ENCODE peak calls at places on chromosomes 13 and 19, in eight cellular contexts. One of them, this sample, is unnamed.

GRCh38 chr13:50339291-50339690 is 324.0 kb downstream of the KCNRG start:
- DNase-seq in neural progenitor cell: peak
- DNase-seq in CD8-positive, alpha-beta T cell: no peak
- DNase-seq in endodermal cell: no peak
- DNase-seq in RWPE1: no peak
- DNase-seq in H1: no peak
- DNase-seq in sigmoid colon: no peak
- DNase-seq in thoracic aorta: no peak
- DNase-seq in this sample: no peak

GRCh38 chr19:55080915-55081772 is 5.5 kb downstream of the EPS8L1 start:
- DNase-seq in H1: peak
- DNase-seq in endodermal cell: peak
- DNase-seq in thoracic aorta: no peak
- DNase-seq in sigmoid colon: no peak
- DNase-seq in CD8-positive, alpha-beta T cell: peak
- DNase-seq in neural progenitor cell: peak
- DNase-seq in RWPE1: peak
- DNase-seq in this sample: peak

GRCh38 chr19:49887037-49887652 is 9.5 kb downstream of the IL4I1 start:
- DNase-seq in RWPE1: no peak
- DNase-seq in CD8-positive, alpha-beta T cell: no peak
- DNase-seq in endodermal cell: no peak
- DNase-seq in sigmoid colon: no peak
- DNase-seq in H1: no peak
- DNase-seq in thoracic aorta: no peak
- DNase-seq in neural progenitor cell: no peak
- DNase-seq in this sample: no peak

GRCh38 chr13:22748866-22749586 is 431.8 kb upstream of the SGCG start:
- DNase-seq in H1: no peak
- DNase-seq in endodermal cell: no peak
- DNase-seq in thoracic aorta: no peak
- DNase-seq in neural progenitor cell: no peak
- DNase-seq in sigmoid colon: no peak
- DNase-seq in RWPE1: no peak
- DNase-seq in CD8-positive, alpha-beta T cell: no peak
- DNase-seq in this sample: no peak

GRCh38 chr13:98279473-98280175 is 102.6 kb upstream of the RNF113B start:
- DNase-seq in CD8-positive, alpha-beta T cell: no peak
- DNase-seq in neural progenitor cell: no peak
- DNase-seq in endodermal cell: peak
- DNase-seq in RWPE1: no peak
- DNase-seq in sigmoid colon: no peak
- DNase-seq in thoracic aorta: no peak
- DNase-seq in H1: no peak
- DNase-seq in this sample: no peak

GRCh38 chr13:96771501-96772367 is 222.5 kb downstream of the OXGR1 start:
- DNase-seq in endodermal cell: no peak
- DNase-seq in CD8-positive, alpha-beta T cell: no peak
- DNase-seq in RWPE1: no peak
- DNase-seq in neural progenitor cell: no peak
- DNase-seq in sigmoid colon: no peak
- DNase-seq in thoracic aorta: no peak
- DNase-seq in H1: no peak
- DNase-seq in this sample: peak

GRCh38 chr13:52809310-52809769 is 39.1 kb downstream of the PCDH8 start:
- DNase-seq in neural progenitor cell: peak
- DNase-seq in RWPE1: peak
- DNase-seq in H1: peak
- DNase-seq in endodermal cell: peak
- DNase-seq in CD8-positive, alpha-beta T cell: peak
- DNase-seq in sigmoid colon: no peak
- DNase-seq in thoracic aorta: no peak
- DNase-seq in this sample: peak

GRCh38 chr19:44776402-44777096 is 1.1 kb upstream of the CBLC start:
- DNase-seq in endodermal cell: no peak
- DNase-seq in CD8-positive, alpha-beta T cell: no peak
- DNase-seq in H1: no peak
- DNase-seq in sigmoid colon: no peak
- DNase-seq in RWPE1: peak
- DNase-seq in neural progenitor cell: no peak
- DNase-seq in thoracic aorta: no peak
- DNase-seq in this sample: peak

GRCh38 chr13:109402976-109403375 is 383.4 kb downstream of the IRS2 start:
- DNase-seq in sigmoid colon: no peak
- DNase-seq in CD8-positive, alpha-beta T cell: no peak
- DNase-seq in thoracic aorta: no peak
- DNase-seq in neural progenitor cell: no peak
- DNase-seq in endodermal cell: no peak
- DNase-seq in RWPE1: no peak
- DNase-seq in H1: no peak
- DNase-seq in this sample: no peak

GRCh38 chr19:41894350-41894749 is 11.4 kb downstream of the ARHGEF1 start:
- DNase-seq in sigmoid colon: no peak
- DNase-seq in endodermal cell: no peak
- DNase-seq in RWPE1: no peak
- DNase-seq in neural progenitor cell: no peak
- DNase-seq in H1: no peak
- DNase-seq in thoracic aorta: no peak
- DNase-seq in CD8-positive, alpha-beta T cell: no peak
- DNase-seq in this sample: no peak
- H3K27ac ChIP-seq in sigmoid colon: no peak
- H3K27ac ChIP-seq in endodermal cell: no peak
- H3K27ac ChIP-seq in RWPE1: peak
- H3K27ac ChIP-seq in neural progenitor cell: peak
- H3K27ac ChIP-seq in H1: no peak
- H3K27ac ChIP-seq in thoracic aorta: no peak
- H3K27ac ChIP-seq in CD8-positive, alpha-beta T cell: peak
- H3K27ac ChIP-seq in this sample: no peak

DNA sequence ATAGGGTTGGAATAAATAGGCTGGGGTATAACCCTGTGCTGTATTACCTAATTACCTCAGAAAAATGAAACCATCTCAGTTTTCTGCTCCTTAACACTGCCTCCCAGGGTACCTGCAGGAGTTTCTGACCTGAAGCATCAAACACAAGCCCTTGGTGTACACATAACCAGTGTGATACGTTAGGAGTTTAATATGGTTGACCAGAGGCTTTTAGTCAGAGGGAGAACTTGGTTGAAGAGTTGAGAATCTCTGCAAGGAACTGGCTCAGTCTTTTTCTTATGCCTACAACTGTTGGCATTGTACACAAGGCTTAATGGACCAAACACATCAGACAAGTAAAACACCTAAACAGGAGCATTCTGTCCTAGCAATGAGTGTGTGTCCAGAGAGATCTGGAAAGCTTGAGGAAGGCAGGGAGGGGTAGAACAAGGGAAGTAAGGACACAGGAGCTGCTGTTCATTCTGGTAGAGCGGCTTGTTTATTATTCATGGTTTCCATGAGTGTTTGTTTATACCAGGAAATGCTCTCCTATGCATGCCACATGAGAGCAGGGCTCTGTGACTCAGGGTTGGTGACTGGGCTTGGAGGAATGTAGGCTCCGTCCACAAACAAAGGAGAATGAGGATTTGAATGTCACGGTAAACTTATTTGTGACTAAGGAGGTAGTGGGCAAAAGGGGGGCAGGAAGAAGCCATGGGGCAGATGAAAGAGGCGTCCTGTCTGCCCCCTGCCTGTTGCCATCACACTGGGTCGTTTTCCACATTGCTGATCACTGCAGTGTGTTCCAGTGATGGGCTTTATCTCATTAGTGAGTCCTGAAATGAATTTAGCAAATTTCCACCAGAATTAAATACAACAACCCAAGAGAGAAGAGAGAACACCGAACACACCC is 11.9 kb upstream of the SPATA13 start:
- DNase-seq in endodermal cell: peak
- DNase-seq in thoracic aorta: no peak
- DNase-seq in CD8-positive, alpha-beta T cell: no peak
- DNase-seq in neural progenitor cell: no peak
- DNase-seq in H1: no peak
- DNase-seq in sigmoid colon: no peak
- DNase-seq in RWPE1: peak
- DNase-seq in this sample: peak
- TF ChIP-seq CTCF in endodermal cell: peak
- TF ChIP-seq CTCF in thoracic aorta: no peak
- TF ChIP-seq CTCF in CD8-positive, alpha-beta T cell: no peak
- TF ChIP-seq CTCF in neural progenitor cell: no peak
- TF ChIP-seq CTCF in H1: no peak
- TF ChIP-seq CTCF in sigmoid colon: no peak
- TF ChIP-seq CTCF in RWPE1: no peak
- TF ChIP-seq CTCF in this sample: peak

DNA sequence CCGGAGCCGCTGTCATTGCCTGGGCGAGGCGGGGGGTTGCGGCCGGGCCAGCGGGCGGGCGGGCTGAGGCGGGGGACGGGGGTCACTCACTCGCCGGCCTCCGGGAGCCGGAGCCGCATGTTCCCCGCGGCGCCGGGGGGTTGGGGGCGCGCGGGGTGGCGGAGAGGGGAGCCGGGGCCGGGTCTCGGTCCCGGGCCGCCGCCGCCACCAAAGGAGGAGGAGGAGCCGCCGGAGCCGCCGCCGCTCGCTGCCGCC is 149 bp downstream of the MED26 start:
- DNase-seq in endodermal cell: peak
- DNase-seq in RWPE1: peak
- DNase-seq in thoracic aorta: no peak
- DNase-seq in H1: no peak
- DNase-seq in CD8-positive, alpha-beta T cell: no peak
- DNase-seq in neural progenitor cell: no peak
- DNase-seq in sigmoid colon: no peak
- DNase-seq in this sample: no peak
- H3K27ac ChIP-seq in endodermal cell: no peak
- H3K27ac ChIP-seq in RWPE1: peak
- H3K27ac ChIP-seq in thoracic aorta: peak
- H3K27ac ChIP-seq in H1: no peak
- H3K27ac ChIP-seq in CD8-positive, alpha-beta T cell: peak
- H3K27ac ChIP-seq in neural progenitor cell: no peak
- H3K27ac ChIP-seq in sigmoid colon: peak
- H3K27ac ChIP-seq in this sample: peak

GRCh38 chr13:92578358-92578757 is 648.2 kb upstream of the GPC6 start:
- DNase-seq in endodermal cell: no peak
- DNase-seq in sigmoid colon: no peak
- DNase-seq in H1: no peak
- DNase-seq in thoracic aorta: no peak
- DNase-seq in neural progenitor cell: no peak
- DNase-seq in RWPE1: no peak
- DNase-seq in CD8-positive, alpha-beta T cell: no peak
- DNase-seq in this sample: no peak

GRCh38 chr13:92572190-92572589 is 654.4 kb upstream of the GPC6 start:
- DNase-seq in CD8-positive, alpha-beta T cell: no peak
- DNase-seq in neural progenitor cell: peak
- DNase-seq in endodermal cell: no peak
- DNase-seq in H1: no peak
- DNase-seq in RWPE1: no peak
- DNase-seq in thoracic aorta: no peak
- DNase-seq in sigmoid colon: no peak
- DNase-seq in this sample: no peak

GRCh38 chr13:92575782-92576181 is 650.8 kb upstream of the GPC6 start:
- DNase-seq in CD8-positive, alpha-beta T cell: no peak
- DNase-seq in neural progenitor cell: no peak
- DNase-seq in H1: no peak
- DNase-seq in RWPE1: no peak
- DNase-seq in sigmoid colon: no peak
- DNase-seq in endodermal cell: no peak
- DNase-seq in thoracic aorta: no peak
- DNase-seq in this sample: peak

GRCh38 chr13:92574499-92574898 is 652.1 kb upstream of the GPC6 start:
- DNase-seq in neural progenitor cell: no peak
- DNase-seq in CD8-positive, alpha-beta T cell: no peak
- DNase-seq in sigmoid colon: no peak
- DNase-seq in H1: no peak
- DNase-seq in endodermal cell: no peak
- DNase-seq in thoracic aorta: no peak
- DNase-seq in RWPE1: no peak
- DNase-seq in this sample: peak

DNA sequence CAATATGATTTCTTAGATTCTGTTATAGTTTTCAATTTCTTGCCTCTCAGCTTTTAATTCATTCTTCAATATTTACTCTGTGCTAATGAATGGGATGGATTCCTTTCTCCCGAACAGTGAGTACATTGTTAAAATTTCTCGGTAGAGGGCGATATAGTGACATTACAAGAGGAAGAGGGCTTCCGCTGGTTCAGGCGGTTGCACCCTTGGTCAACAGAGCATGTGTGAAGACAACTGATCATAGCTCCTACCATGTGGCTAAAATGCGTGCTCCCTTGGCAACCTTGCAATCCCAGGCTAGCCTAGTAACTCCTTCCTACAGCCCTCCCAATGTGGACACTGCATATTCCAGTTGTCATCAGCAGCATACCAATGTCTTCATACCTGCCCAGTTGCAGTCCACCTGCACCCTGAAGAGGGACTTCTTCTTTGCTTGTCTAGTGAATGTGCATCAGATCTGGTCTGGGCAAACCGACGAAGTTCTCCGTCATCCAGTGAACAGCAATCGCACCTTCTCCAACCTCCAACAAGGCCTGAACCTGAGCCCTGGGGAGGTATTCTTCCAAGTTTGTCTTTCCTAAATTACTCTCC is 653.0 kb upstream of the GPC6 start:
- DNase-seq in endodermal cell: peak
- DNase-seq in neural progenitor cell: peak
- DNase-seq in H1: peak
- DNase-seq in RWPE1: no peak
- DNase-seq in sigmoid colon: no peak
- DNase-seq in thoracic aorta: no peak
- DNase-seq in CD8-positive, alpha-beta T cell: no peak
- DNase-seq in this sample: no peak
- TF ChIP-seq CTCF in endodermal cell: peak
- TF ChIP-seq CTCF in neural progenitor cell: peak
- TF ChIP-seq CTCF in H1: peak
- TF ChIP-seq CTCF in RWPE1: no peak
- TF ChIP-seq CTCF in sigmoid colon: no peak
- TF ChIP-seq CTCF in thoracic aorta: no peak
- TF ChIP-seq CTCF in CD8-positive, alpha-beta T cell: no peak
- TF ChIP-seq CTCF in this sample: peak

DNA sequence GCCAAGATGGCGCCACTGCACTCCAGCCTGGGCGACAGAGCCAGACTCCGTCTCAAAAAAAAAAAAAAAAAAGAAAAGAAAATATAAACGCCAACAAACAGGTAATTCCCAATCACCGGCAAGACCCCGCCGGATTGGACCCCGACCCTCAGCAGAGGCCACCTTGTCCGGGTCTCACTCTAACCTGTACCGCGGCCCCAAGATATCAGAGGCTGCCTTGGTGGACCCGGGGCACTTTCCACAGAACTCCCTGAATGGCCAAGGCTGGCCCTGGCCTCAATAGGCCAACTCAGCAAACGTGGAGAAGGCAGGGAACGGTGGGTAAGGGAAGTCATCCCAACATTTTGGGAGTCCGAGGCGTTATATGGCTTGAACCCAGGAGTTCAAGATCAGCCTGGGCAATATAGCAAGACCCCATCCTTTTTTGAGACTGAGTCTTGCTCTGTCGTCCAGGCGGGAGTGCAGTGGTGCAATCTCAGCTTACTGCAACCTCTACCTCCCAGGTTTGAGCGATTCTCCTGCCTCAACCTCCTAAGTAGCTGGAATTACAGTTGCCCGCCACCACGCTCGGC is 27.8 kb downstream of the MAN2B1 start:
- DNase-seq in CD8-positive, alpha-beta T cell: no peak
- DNase-seq in H1: no peak
- DNase-seq in RWPE1: no peak
- DNase-seq in endodermal cell: no peak
- DNase-seq in neural progenitor cell: no peak
- DNase-seq in sigmoid colon: no peak
- DNase-seq in thoracic aorta: no peak
- DNase-seq in this sample: no peak
- H3K27ac ChIP-seq in CD8-positive, alpha-beta T cell: no peak
- H3K27ac ChIP-seq in H1: no peak
- H3K27ac ChIP-seq in RWPE1: no peak
- H3K27ac ChIP-seq in endodermal cell: no peak
- H3K27ac ChIP-seq in neural progenitor cell: no peak
- H3K27ac ChIP-seq in sigmoid colon: no peak
- H3K27ac ChIP-seq in thoracic aorta: no peak
- H3K27ac ChIP-seq in this sample: no peak

This sample was measured in foreskin keratinocyte.